ENCODE peak calls at places on chromosome 19, in eight cellular contexts. One of them, this sample, is unnamed.

GRCh38 chr19:47056416-47056815 is 8.0 kb upstream of the TMEM160 start:
- DNase-seq in fibroblast of pulmonary artery: no peak
- DNase-seq in right atrium auricular region: no peak
- DNase-seq in AG10803: no peak
- DNase-seq in choroid plexus epithelial cell: no peak
- DNase-seq in left ventricle myocardium inferior: no peak
- DNase-seq in foreskin fibroblast: no peak
- DNase-seq in AG04449: no peak
- DNase-seq in this sample: no peak

GRCh38 chr19:55189424-55189823 is 9.3 kb upstream of the SYT5 start:
- DNase-seq in fibroblast of pulmonary artery: peak
- DNase-seq in right atrium auricular region: peak
- DNase-seq in AG10803: peak
- DNase-seq in choroid plexus epithelial cell: peak
- DNase-seq in left ventricle myocardium inferior: peak
- DNase-seq in foreskin fibroblast: peak
- DNase-seq in AG04449: peak
- DNase-seq in this sample: peak

GRCh38 chr19:58010507-58010906 is 7.9 kb upstream of the ZNF606 start:
- DNase-seq in fibroblast of pulmonary artery: no peak
- DNase-seq in right atrium auricular region: no peak
- DNase-seq in AG10803: no peak
- DNase-seq in choroid plexus epithelial cell: no peak
- DNase-seq in left ventricle myocardium inferior: no peak
- DNase-seq in foreskin fibroblast: no peak
- DNase-seq in AG04449: no peak
- DNase-seq in this sample: no peak

GRCh38 chr19:34481861-34482379 is 362 bp downstream of the WTIP start:
- DNase-seq in fibroblast of pulmonary artery: peak
- DNase-seq in right atrium auricular region: no peak
- DNase-seq in AG10803: no peak
- DNase-seq in choroid plexus epithelial cell: peak
- DNase-seq in left ventricle myocardium inferior: peak
- DNase-seq in foreskin fibroblast: peak
- DNase-seq in AG04449: no peak
- DNase-seq in this sample: peak

GRCh38 chr19:20776083-20777076 is at the start of gene ZNF66:
- DNase-seq in fibroblast of pulmonary artery: peak
- DNase-seq in right atrium auricular region: peak
- DNase-seq in AG10803: peak
- DNase-seq in choroid plexus epithelial cell: peak
- DNase-seq in left ventricle myocardium inferior: peak
- DNase-seq in foreskin fibroblast: peak
- DNase-seq in AG04449: peak
- DNase-seq in this sample: peak

GRCh38 chr19:53254451-53255341 is at the start of gene ZNF677:
- DNase-seq in fibroblast of pulmonary artery: peak
- DNase-seq in right atrium auricular region: peak
- DNase-seq in AG10803: peak
- DNase-seq in choroid plexus epithelial cell: peak
- DNase-seq in left ventricle myocardium inferior: peak
- DNase-seq in foreskin fibroblast: peak
- DNase-seq in AG04449: peak
- DNase-seq in this sample: peak

GRCh38 chr19:3263866-3264265 is 39.4 kb downstream of the CELF5 start:
- DNase-seq in fibroblast of pulmonary artery: no peak
- DNase-seq in right atrium auricular region: no peak
- DNase-seq in AG10803: no peak
- DNase-seq in choroid plexus epithelial cell: no peak
- DNase-seq in left ventricle myocardium inferior: no peak
- DNase-seq in foreskin fibroblast: no peak
- DNase-seq in AG04449: no peak
- DNase-seq in this sample: no peak

GRCh38 chr19:1904385-1905070 is 671 bp upstream of the ADAT3 start:
- DNase-seq in fibroblast of pulmonary artery: no peak
- DNase-seq in right atrium auricular region: no peak
- DNase-seq in AG10803: no peak
- DNase-seq in choroid plexus epithelial cell: peak
- DNase-seq in left ventricle myocardium inferior: no peak
- DNase-seq in foreskin fibroblast: peak
- DNase-seq in AG04449: no peak
- DNase-seq in this sample: peak

GRCh38 chr19:48413879-48414623 is 20.6 kb downstream of the GRIN2D start:
- DNase-seq in fibroblast of pulmonary artery: no peak
- DNase-seq in right atrium auricular region: no peak
- DNase-seq in AG10803: peak
- DNase-seq in choroid plexus epithelial cell: no peak
- DNase-seq in left ventricle myocardium inferior: no peak
- DNase-seq in foreskin fibroblast: peak
- DNase-seq in AG04449: no peak
- DNase-seq in this sample: no peak

GRCh38 chr19:336067-336614 is 8.5 kb downstream of the MIER2 start:
- DNase-seq in fibroblast of pulmonary artery: no peak
- DNase-seq in right atrium auricular region: no peak
- DNase-seq in AG10803: no peak
- DNase-seq in choroid plexus epithelial cell: peak
- DNase-seq in left ventricle myocardium inferior: no peak
- DNase-seq in foreskin fibroblast: no peak
- DNase-seq in AG04449: no peak
- DNase-seq in this sample: no peak

GRCh38 chr19:16325161-16325527 is 518 bp downstream of the KLF2 start:
- DNase-seq in fibroblast of pulmonary artery: no peak
- DNase-seq in right atrium auricular region: no peak
- DNase-seq in AG10803: peak
- DNase-seq in choroid plexus epithelial cell: no peak
- DNase-seq in left ventricle myocardium inferior: peak
- DNase-seq in foreskin fibroblast: peak
- DNase-seq in AG04449: no peak
- DNase-seq in this sample: no peak

GRCh38 chr19:50890422-50891252 is 17.4 kb downstream of the KLK2 start:
- DNase-seq in fibroblast of pulmonary artery: no peak
- DNase-seq in right atrium auricular region: no peak
- DNase-seq in AG10803: peak
- DNase-seq in choroid plexus epithelial cell: no peak
- DNase-seq in left ventricle myocardium inferior: no peak
- DNase-seq in foreskin fibroblast: peak
- DNase-seq in AG04449: peak
- DNase-seq in this sample: peak

GRCh38 chr19:21094347-21095025 is 12.5 kb downstream of the ZNF714 start:
- DNase-seq in fibroblast of pulmonary artery: no peak
- DNase-seq in right atrium auricular region: no peak
- DNase-seq in AG10803: peak
- DNase-seq in choroid plexus epithelial cell: no peak
- DNase-seq in left ventricle myocardium inferior: no peak
- DNase-seq in foreskin fibroblast: no peak
- DNase-seq in AG04449: no peak
- DNase-seq in this sample: no peak

GRCh38 chr19:4861147-4861546 is 6.3 kb downstream of the PLIN3 start:
- DNase-seq in fibroblast of pulmonary artery: no peak
- DNase-seq in right atrium auricular region: no peak
- DNase-seq in AG10803: no peak
- DNase-seq in choroid plexus epithelial cell: peak
- DNase-seq in left ventricle myocardium inferior: no peak
- DNase-seq in foreskin fibroblast: no peak
- DNase-seq in AG04449: no peak
- DNase-seq in this sample: peak

GRCh38 chr19:37333457-37333856 is 37.4 kb upstream of the ZNF527 start:
- DNase-seq in fibroblast of pulmonary artery: peak
- DNase-seq in right atrium auricular region: no peak
- DNase-seq in AG10803: no peak
- DNase-seq in choroid plexus epithelial cell: no peak
- DNase-seq in left ventricle myocardium inferior: no peak
- DNase-seq in foreskin fibroblast: peak
- DNase-seq in AG04449: no peak
- DNase-seq in this sample: peak

GRCh38 chr19:16327911-16328823 is 3.5 kb downstream of the KLF2 start:
- DNase-seq in fibroblast of pulmonary artery: peak
- DNase-seq in right atrium auricular region: peak
- DNase-seq in AG10803: peak
- DNase-seq in choroid plexus epithelial cell: peak
- DNase-seq in left ventricle myocardium inferior: peak
- DNase-seq in foreskin fibroblast: peak
- DNase-seq in AG04449: no peak
- DNase-seq in this sample: peak

GRCh38 chr19:21680679-21681078 is 86.7 kb downstream of the ZNF100 start:
- DNase-seq in fibroblast of pulmonary artery: no peak
- DNase-seq in right atrium auricular region: no peak
- DNase-seq in AG10803: no peak
- DNase-seq in choroid plexus epithelial cell: no peak
- DNase-seq in left ventricle myocardium inferior: no peak
- DNase-seq in foreskin fibroblast: no peak
- DNase-seq in AG04449: no peak
- DNase-seq in this sample: no peak

GRCh38 chr19:507286-508203 is at the start of gene TPGS1:
- DNase-seq in fibroblast of pulmonary artery: peak
- DNase-seq in right atrium auricular region: peak
- DNase-seq in AG10803: peak
- DNase-seq in choroid plexus epithelial cell: peak
- DNase-seq in left ventricle myocardium inferior: peak
- DNase-seq in foreskin fibroblast: peak
- DNase-seq in AG04449: no peak
- DNase-seq in this sample: peak

GRCh38 chr19:397321-397720 is 11.6 kb downstream of the C2CD4C start:
- DNase-seq in fibroblast of pulmonary artery: no peak
- DNase-seq in right atrium auricular region: no peak
- DNase-seq in AG10803: no peak
- DNase-seq in choroid plexus epithelial cell: no peak
- DNase-seq in left ventricle myocardium inferior: no peak
- DNase-seq in foreskin fibroblast: no peak
- DNase-seq in AG04449: no peak
- DNase-seq in this sample: no peak

GRCh38 chr19:35056513-35057063 is 15.1 kb downstream of the HPN start:
- DNase-seq in fibroblast of pulmonary artery: no peak
- DNase-seq in right atrium auricular region: no peak
- DNase-seq in AG10803: no peak
- DNase-seq in choroid plexus epithelial cell: no peak
- DNase-seq in left ventricle myocardium inferior: no peak
- DNase-seq in foreskin fibroblast: no peak
- DNase-seq in AG04449: no peak
- DNase-seq in this sample: no peak

GRCh38 chr19:343451-343931 is 1.1 kb downstream of the MIER2 start:
- DNase-seq in fibroblast of pulmonary artery: no peak
- DNase-seq in right atrium auricular region: no peak
- DNase-seq in AG10803: peak
- DNase-seq in choroid plexus epithelial cell: peak
- DNase-seq in left ventricle myocardium inferior: no peak
- DNase-seq in foreskin fibroblast: peak
- DNase-seq in AG04449: no peak
- DNase-seq in this sample: peak

GRCh38 chr19:34503546-34504272 is 22.2 kb downstream of the WTIP start:
- DNase-seq in fibroblast of pulmonary artery: no peak
- DNase-seq in right atrium auricular region: peak
- DNase-seq in AG10803: no peak
- DNase-seq in choroid plexus epithelial cell: peak
- DNase-seq in left ventricle myocardium inferior: peak
- DNase-seq in foreskin fibroblast: no peak
- DNase-seq in AG04449: no peak
- DNase-seq in this sample: no peak

DNA sequence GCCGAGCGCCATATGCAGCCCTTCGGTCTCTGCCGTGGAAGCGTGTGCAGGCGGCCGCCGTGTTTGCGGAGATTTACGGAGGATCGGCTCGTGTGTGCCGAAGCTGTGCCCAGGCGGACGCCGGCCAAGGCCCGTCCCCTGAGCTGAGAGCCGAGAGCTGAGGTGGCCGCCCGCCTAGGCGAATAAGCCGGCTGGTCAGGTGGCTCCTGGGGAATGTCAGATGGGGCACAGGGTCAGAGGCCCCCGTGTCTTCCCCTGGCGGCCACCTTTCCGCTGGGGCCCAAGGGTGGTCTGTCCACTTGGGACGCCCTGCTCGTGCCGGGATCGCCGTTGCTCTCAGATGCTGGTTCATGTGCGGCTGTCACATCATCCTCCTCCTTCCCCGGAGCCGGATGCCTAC is 78.8 kb downstream of the ZNF536 start:
- DNase-seq in fibroblast of pulmonary artery: no peak
- DNase-seq in right atrium auricular region: no peak
- DNase-seq in AG10803: peak
- DNase-seq in choroid plexus epithelial cell: no peak
- DNase-seq in left ventricle myocardium inferior: no peak
- DNase-seq in foreskin fibroblast: peak
- DNase-seq in AG04449: no peak
- DNase-seq in this sample: no peak
- H3K4me3 ChIP-seq in fibroblast of pulmonary artery: no peak
- H3K4me3 ChIP-seq in right atrium auricular region: peak
- H3K4me3 ChIP-seq in AG10803: peak
- H3K4me3 ChIP-seq in choroid plexus epithelial cell: no peak
- H3K4me3 ChIP-seq in left ventricle myocardium inferior: peak
- H3K4me3 ChIP-seq in foreskin fibroblast: peak
- H3K4me3 ChIP-seq in AG04449: peak
- H3K4me3 ChIP-seq in this sample: no peak

GRCh38 chr19:12779162-12779993 is 4.0 kb upstream of the HOOK2 start:
- DNase-seq in fibroblast of pulmonary artery: peak
- DNase-seq in right atrium auricular region: peak
- DNase-seq in AG10803: peak
- DNase-seq in choroid plexus epithelial cell: peak
- DNase-seq in left ventricle myocardium inferior: peak
- DNase-seq in foreskin fibroblast: peak
- DNase-seq in AG04449: no peak
- DNase-seq in this sample: no peak
- TF ChIP-seq CTCF in fibroblast of pulmonary artery: no peak
- TF ChIP-seq CTCF in right atrium auricular region: no peak
- TF ChIP-seq CTCF in AG10803: no peak
- TF ChIP-seq CTCF in choroid plexus epithelial cell: peak
- TF ChIP-seq CTCF in left ventricle myocardium inferior: no peak
- TF ChIP-seq CTCF in foreskin fibroblast: no peak
- TF ChIP-seq CTCF in AG04449: peak
- TF ChIP-seq CTCF in this sample: no peak

DNA sequence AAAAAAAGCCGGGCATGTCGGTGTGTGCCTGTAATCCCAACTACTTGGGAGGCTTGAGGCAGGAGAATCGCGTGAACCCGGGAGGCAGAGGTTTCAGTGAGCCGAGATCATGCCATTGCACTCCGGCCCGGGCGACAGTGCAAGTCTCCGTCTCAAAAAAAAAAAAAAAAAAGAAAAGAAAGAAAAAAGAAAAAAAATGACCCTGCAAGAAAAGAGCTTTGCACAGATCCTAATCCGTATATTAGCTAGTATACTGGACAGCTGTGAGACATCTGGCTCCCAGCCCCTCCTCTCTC is 1.0 kb upstream of the AKT2 start:
- DNase-seq in fibroblast of pulmonary artery: no peak
- DNase-seq in right atrium auricular region: no peak
- DNase-seq in AG10803: no peak
- DNase-seq in choroid plexus epithelial cell: no peak
- DNase-seq in left ventricle myocardium inferior: no peak
- DNase-seq in foreskin fibroblast: no peak
- DNase-seq in AG04449: no peak
- DNase-seq in this sample: no peak
- H3K4me3 ChIP-seq in fibroblast of pulmonary artery: no peak
- H3K4me3 ChIP-seq in right atrium auricular region: no peak
- H3K4me3 ChIP-seq in AG10803: peak
- H3K4me3 ChIP-seq in choroid plexus epithelial cell: no peak
- H3K4me3 ChIP-seq in left ventricle myocardium inferior: peak
- H3K4me3 ChIP-seq in foreskin fibroblast: peak
- H3K4me3 ChIP-seq in AG04449: no peak
- H3K4me3 ChIP-seq in this sample: no peak

DNA sequence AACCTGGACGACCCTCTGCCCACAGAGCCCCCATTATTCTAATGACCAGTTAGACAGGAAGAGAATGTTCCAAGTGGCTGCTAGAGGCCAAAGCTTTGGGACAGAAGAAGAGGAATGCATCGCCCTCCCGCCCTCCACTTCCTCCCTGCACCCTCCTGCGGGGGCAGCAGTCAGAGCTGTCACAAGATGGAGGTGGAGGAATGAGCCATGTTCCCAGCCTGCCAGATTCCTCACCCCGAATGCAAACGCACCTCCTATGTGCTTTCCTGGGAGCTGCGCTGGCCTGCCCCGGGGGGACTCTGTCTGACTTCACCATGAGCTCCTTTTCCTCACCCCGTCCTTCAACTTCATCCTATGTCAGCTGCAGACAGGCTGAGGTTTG is 1.7 kb downstream of the YJEFN3 start:
- DNase-seq in fibroblast of pulmonary artery: peak
- DNase-seq in right atrium auricular region: no peak
- DNase-seq in AG10803: no peak
- DNase-seq in choroid plexus epithelial cell: peak
- DNase-seq in left ventricle myocardium inferior: no peak
- DNase-seq in foreskin fibroblast: peak
- DNase-seq in AG04449: no peak
- DNase-seq in this sample: no peak
- TF ChIP-seq CTCF in fibroblast of pulmonary artery: no peak
- TF ChIP-seq CTCF in right atrium auricular region: no peak
- TF ChIP-seq CTCF in AG10803: no peak
- TF ChIP-seq CTCF in choroid plexus epithelial cell: peak
- TF ChIP-seq CTCF in left ventricle myocardium inferior: no peak
- TF ChIP-seq CTCF in foreskin fibroblast: no peak
- TF ChIP-seq CTCF in AG04449: peak
- TF ChIP-seq CTCF in this sample: no peak